ENCODE peak calls at places on chromosomes 3 and 15, in seven cellular contexts. N is stimulated activated CD8-positive, alpha-beta memory T cell treated with anti-CD3 and anti-CD28 coated beads, Interleukin-15, amount 100 ng/mL, for 24 hours; D is naive thymus-derived CD4-positive, alpha-beta T cell; B is lung; W is heart right ventricle; Q is stimulated activated naive B cell treated with anti-CD40 and anti-IgM and Interleukin-4, amounts not matched to agents 10 μg/mL and 1 μg/mL and 100 μg/mL, for 72 hours; M is NCI-H345. H is an unnamed sample.

GRCh38 chr3:153028336-153028735 is 133.7 kb upstream of the RAP2B start:
- DNase-seq in M (no peak), W (no peak), B (no peak), D (no peak), Q (no peak), N (no peak), H (no peak)

GRCh38 chr3:15955968-15956367 is 158.2 kb upstream of the ANKRD28 start:
- DNase-seq in M (no peak), B (no peak), Q (no peak), D (no peak), W (no peak), N (no peak), H (no peak)

GRCh38 chr3:14137004-14137403 is 12.2 kb downstream of the TMEM43 start:
- DNase-seq in Q (no peak), D (no peak), W (peak; percentile 40), B (no peak), M (no peak), N (no peak), H (no peak)

GRCh38 chr15:29765234-29765841 is 56.9 kb downstream of the TJP1 start:
- DNase-seq in M (no peak), B (no peak), D (no peak), Q (no peak), N (no peak), W (no peak), H (no peak)

GRCh38 chr15:88897142-88897455 is 1.8 kb upstream of the HAPLN3 start:
- DNase-seq in W (no peak), M (no peak), B (no peak), Q (no peak), D (no peak), N (no peak), H (no peak)

GRCh38 chr3:173584834-173585831 is 187.6 kb downstream of the NLGN1 start:
- DNase-seq in W (peak; percentile 24), N (no peak), M (peak; percentile 32), B (no peak), Q (no peak), D (no peak), H (no peak)

GRCh38 chr3:69095636-69096035 is 10.9 kb downstream of the ARL6IP5 start:
- DNase-seq in D (no peak), M (no peak), N (no peak), W (no peak), Q (no peak), B (no peak), H (no peak)

GRCh38 chr3:48215019-48215418 is 8.3 kb upstream of the CAMP start:
- DNase-seq in W (peak; percentile 54), B (no peak), Q (no peak), M (no peak), D (no peak), N (no peak), H (no peak)

GRCh38 chr15:71755571-71755970 is 54.8 kb upstream of the NR2E3 start:
- DNase-seq in B (no peak), Q (no peak), W (no peak), D (no peak), M (no peak), N (no peak), H (no peak)

GRCh38 chr3:121111914-121112612 is 204.1 kb downstream of the STXBP5L start:
- DNase-seq in M (no peak), N (no peak), B (no peak), D (no peak), Q (no peak), W (no peak), H (no peak)